ENCODE peak calls at places on chromosomes 7 and 10, in six cellular contexts. One of them, this sample, is unnamed.

GRCh38 chr10:106133451-106133850 is 1031.1 kb downstream of the SORCS1 start:
- DNase-seq in CD8-positive, alpha-beta T cell: no peak
- DNase-seq in retinal pigment epithelial cell: no peak
- DNase-seq in colonic mucosa: no peak
- DNase-seq in fibroblast of lung: no peak
- DNase-seq in ELR: no peak
- DNase-seq in this sample: no peak

GRCh38 chr7:34430456-34430855 is 227.6 kb upstream of the NPSR1 start:
- DNase-seq in CD8-positive, alpha-beta T cell: no peak
- DNase-seq in retinal pigment epithelial cell: peak
- DNase-seq in colonic mucosa: no peak
- DNase-seq in fibroblast of lung: peak
- DNase-seq in ELR: peak
- DNase-seq in this sample: no peak

GRCh38 chr10:57468886-57469432 is 798.7 kb downstream of the IPMK start:
- DNase-seq in CD8-positive, alpha-beta T cell: no peak
- DNase-seq in retinal pigment epithelial cell: peak
- DNase-seq in colonic mucosa: no peak
- DNase-seq in fibroblast of lung: no peak
- DNase-seq in ELR: no peak
- DNase-seq in this sample: no peak

GRCh38 chr10:131947631-131948347 is 33.9 kb downstream of the BNIP3 start:
- DNase-seq in CD8-positive, alpha-beta T cell: no peak
- DNase-seq in retinal pigment epithelial cell: no peak
- DNase-seq in colonic mucosa: no peak
- DNase-seq in fibroblast of lung: peak
- DNase-seq in ELR: peak
- DNase-seq in this sample: no peak

GRCh38 chr7:155009570-155010157 is 6.7 kb upstream of the PAXIP1 start:
- DNase-seq in CD8-positive, alpha-beta T cell: peak
- DNase-seq in retinal pigment epithelial cell: no peak
- DNase-seq in colonic mucosa: no peak
- DNase-seq in fibroblast of lung: no peak
- DNase-seq in ELR: peak
- DNase-seq in this sample: no peak

GRCh38 chr7:30930621-30931020 is 19.0 kb downstream of the AQP1 start:
- DNase-seq in CD8-positive, alpha-beta T cell: no peak
- DNase-seq in retinal pigment epithelial cell: no peak
- DNase-seq in colonic mucosa: no peak
- DNase-seq in fibroblast of lung: no peak
- DNase-seq in ELR: no peak
- DNase-seq in this sample: no peak

GRCh38 chr7:103379270-103379975 is 32.0 kb downstream of the PSMC2 start:
- DNase-seq in CD8-positive, alpha-beta T cell: no peak
- DNase-seq in retinal pigment epithelial cell: no peak
- DNase-seq in colonic mucosa: no peak
- DNase-seq in fibroblast of lung: no peak
- DNase-seq in ELR: peak
- DNase-seq in this sample: no peak

GRCh38 chr10:102393411-102394078 is 2.0 kb upstream of the NFKB2 start:
- DNase-seq in CD8-positive, alpha-beta T cell: no peak
- DNase-seq in retinal pigment epithelial cell: no peak
- DNase-seq in colonic mucosa: no peak
- DNase-seq in fibroblast of lung: no peak
- DNase-seq in ELR: no peak
- DNase-seq in this sample: no peak

GRCh38 chr10:21336476-21337170 is 188.9 kb downstream of the SKIDA1 start:
- DNase-seq in CD8-positive, alpha-beta T cell: no peak
- DNase-seq in retinal pigment epithelial cell: peak
- DNase-seq in colonic mucosa: no peak
- DNase-seq in fibroblast of lung: peak
- DNase-seq in ELR: peak
- DNase-seq in this sample: no peak

GRCh38 chr7:923108-924041 is 31.1 kb downstream of the ADAP1 start:
- DNase-seq in CD8-positive, alpha-beta T cell: peak
- DNase-seq in retinal pigment epithelial cell: no peak
- DNase-seq in colonic mucosa: peak
- DNase-seq in fibroblast of lung: peak
- DNase-seq in ELR: peak
- DNase-seq in this sample: no peak

GRCh38 chr7:92448185-92448747 is 984 bp downstream of the GATAD1 start:
- DNase-seq in CD8-positive, alpha-beta T cell: peak
- DNase-seq in retinal pigment epithelial cell: peak
- DNase-seq in colonic mucosa: peak
- DNase-seq in fibroblast of lung: peak
- DNase-seq in ELR: peak
- DNase-seq in this sample: peak

This sample was measured in coronary artery.